ENCODE peak calls at places on chromosomes 5 and 9, in six cellular contexts. One of them, this sample, is unnamed.

GRCh38 chr5:163578652-163579051 is 73.2 kb downstream of the MAT2B start:
- DNase-seq in PC-9: no peak
- DNase-seq in CD8-positive, alpha-beta memory T cell: no peak
- DNase-seq in NT2/D1: no peak
- DNase-seq in skeletal muscle cell: no peak
- DNase-seq in brain microvascular endothelial cell: no peak
- DNase-seq in this sample: no peak

GRCh38 chr9:129176786-129177442 is 1.1 kb downstream of the IER5L start:
- DNase-seq in PC-9: peak
- DNase-seq in CD8-positive, alpha-beta memory T cell: no peak
- DNase-seq in NT2/D1: no peak
- DNase-seq in skeletal muscle cell: no peak
- DNase-seq in brain microvascular endothelial cell: peak
- DNase-seq in this sample: no peak

GRCh38 chr9:114185570-114185969 is 30.2 kb downstream of the COL27A1 start:
- DNase-seq in PC-9: no peak
- DNase-seq in CD8-positive, alpha-beta memory T cell: no peak
- DNase-seq in NT2/D1: no peak
- DNase-seq in skeletal muscle cell: no peak
- DNase-seq in brain microvascular endothelial cell: no peak
- DNase-seq in this sample: no peak

GRCh38 chr5:180170810-180171567 is 38.0 kb downstream of the RASGEF1C start:
- DNase-seq in PC-9: no peak
- DNase-seq in CD8-positive, alpha-beta memory T cell: no peak
- DNase-seq in NT2/D1: no peak
- DNase-seq in skeletal muscle cell: no peak
- DNase-seq in brain microvascular endothelial cell: no peak
- DNase-seq in this sample: no peak

GRCh38 chr5:16980983-16981382 is 44.9 kb upstream of the MYO10 start:
- DNase-seq in PC-9: no peak
- DNase-seq in CD8-positive, alpha-beta memory T cell: no peak
- DNase-seq in NT2/D1: no peak
- DNase-seq in skeletal muscle cell: no peak
- DNase-seq in brain microvascular endothelial cell: no peak
- DNase-seq in this sample: no peak

GRCh38 chr9:115601456-115601855 is 483.5 kb upstream of the TNC start:
- DNase-seq in PC-9: no peak
- DNase-seq in CD8-positive, alpha-beta memory T cell: no peak
- DNase-seq in NT2/D1: no peak
- DNase-seq in skeletal muscle cell: no peak
- DNase-seq in brain microvascular endothelial cell: no peak
- DNase-seq in this sample: no peak

GRCh38 chr9:133821606-133822438 is 83.7 kb upstream of the SARDH start:
- DNase-seq in PC-9: no peak
- DNase-seq in CD8-positive, alpha-beta memory T cell: no peak
- DNase-seq in NT2/D1: no peak
- DNase-seq in skeletal muscle cell: no peak
- DNase-seq in brain microvascular endothelial cell: no peak
- DNase-seq in this sample: no peak

GRCh38 chr9:123322771-123323481 is 33.1 kb upstream of the CRB2 start:
- DNase-seq in PC-9: no peak
- DNase-seq in CD8-positive, alpha-beta memory T cell: peak
- DNase-seq in NT2/D1: no peak
- DNase-seq in skeletal muscle cell: no peak
- DNase-seq in brain microvascular endothelial cell: no peak
- DNase-seq in this sample: no peak

GRCh38 chr5:42555797-42556196 is 132.6 kb downstream of the GHR start:
- DNase-seq in PC-9: no peak
- DNase-seq in CD8-positive, alpha-beta memory T cell: no peak
- DNase-seq in NT2/D1: no peak
- DNase-seq in skeletal muscle cell: no peak
- DNase-seq in brain microvascular endothelial cell: no peak
- DNase-seq in this sample: no peak

GRCh38 chr5:171431251-171431777 is 11.9 kb downstream of the FGF18 start:
- DNase-seq in PC-9: no peak
- DNase-seq in CD8-positive, alpha-beta memory T cell: no peak
- DNase-seq in NT2/D1: no peak
- DNase-seq in skeletal muscle cell: no peak
- DNase-seq in brain microvascular endothelial cell: no peak
- DNase-seq in this sample: no peak

GRCh38 chr9:121784706-121785426 is 133.4 kb downstream of the DAB2IP start:
- DNase-seq in PC-9: no peak
- DNase-seq in CD8-positive, alpha-beta memory T cell: no peak
- DNase-seq in NT2/D1: no peak
- DNase-seq in skeletal muscle cell: no peak
- DNase-seq in brain microvascular endothelial cell: no peak
- DNase-seq in this sample: no peak

GRCh38 chr9:89555016-89555415 is 49.8 kb upstream of the GADD45G start:
- DNase-seq in PC-9: no peak
- DNase-seq in CD8-positive, alpha-beta memory T cell: no peak
- DNase-seq in NT2/D1: no peak
- DNase-seq in skeletal muscle cell: no peak
- DNase-seq in brain microvascular endothelial cell: no peak
- DNase-seq in this sample: no peak

GRCh38 chr5:31657315-31657714 is 18.4 kb downstream of the PDZD2 start:
- DNase-seq in PC-9: no peak
- DNase-seq in CD8-positive, alpha-beta memory T cell: no peak
- DNase-seq in NT2/D1: no peak
- DNase-seq in skeletal muscle cell: no peak
- DNase-seq in brain microvascular endothelial cell: no peak
- DNase-seq in this sample: no peak

GRCh38 chr5:14685757-14686156 is 21.2 kb downstream of the OTULIN start:
- DNase-seq in PC-9: peak
- DNase-seq in CD8-positive, alpha-beta memory T cell: no peak
- DNase-seq in NT2/D1: no peak
- DNase-seq in skeletal muscle cell: no peak
- DNase-seq in brain microvascular endothelial cell: peak
- DNase-seq in this sample: peak

GRCh38 chr9:115847245-115847644 is 306.3 kb upstream of the PAPPA start:
- DNase-seq in PC-9: no peak
- DNase-seq in CD8-positive, alpha-beta memory T cell: no peak
- DNase-seq in NT2/D1: no peak
- DNase-seq in skeletal muscle cell: peak
- DNase-seq in brain microvascular endothelial cell: peak
- DNase-seq in this sample: no peak

GRCh38 chr5:135027699-135028615 is 6.1 kb downstream of the PITX1 start:
- DNase-seq in PC-9: no peak
- DNase-seq in CD8-positive, alpha-beta memory T cell: no peak
- DNase-seq in NT2/D1: no peak
- DNase-seq in skeletal muscle cell: no peak
- DNase-seq in brain microvascular endothelial cell: no peak
- DNase-seq in this sample: no peak

GRCh38 chr5:1390333-1390732 is 45.4 kb upstream of the CLPTM1L start:
- DNase-seq in PC-9: no peak
- DNase-seq in CD8-positive, alpha-beta memory T cell: peak
- DNase-seq in NT2/D1: no peak
- DNase-seq in skeletal muscle cell: no peak
- DNase-seq in brain microvascular endothelial cell: no peak
- DNase-seq in this sample: no peak

GRCh38 chr9:84851935-84852585 is 182.5 kb downstream of the NTRK2 start:
- DNase-seq in PC-9: peak
- DNase-seq in CD8-positive, alpha-beta memory T cell: no peak
- DNase-seq in NT2/D1: peak
- DNase-seq in skeletal muscle cell: peak
- DNase-seq in brain microvascular endothelial cell: peak
- DNase-seq in this sample: peak

GRCh38 chr5:94316916-94317838 is 301.2 kb downstream of the KIAA0825 start:
- DNase-seq in PC-9: no peak
- DNase-seq in CD8-positive, alpha-beta memory T cell: no peak
- DNase-seq in NT2/D1: no peak
- DNase-seq in skeletal muscle cell: peak
- DNase-seq in brain microvascular endothelial cell: no peak
- DNase-seq in this sample: no peak

GRCh38 chr5:25500635-25501034 is 855.9 kb upstream of the CDH10 start:
- DNase-seq in PC-9: no peak
- DNase-seq in CD8-positive, alpha-beta memory T cell: no peak
- DNase-seq in NT2/D1: peak
- DNase-seq in skeletal muscle cell: no peak
- DNase-seq in brain microvascular endothelial cell: no peak
- DNase-seq in this sample: no peak

GRCh38 chr9:14307989-14308750 is 5.8 kb downstream of the NFIB start:
- DNase-seq in PC-9: no peak
- DNase-seq in CD8-positive, alpha-beta memory T cell: no peak
- DNase-seq in NT2/D1: no peak
- DNase-seq in skeletal muscle cell: no peak
- DNase-seq in brain microvascular endothelial cell: no peak
- DNase-seq in this sample: no peak

GRCh38 chr9:14306672-14307646 is 7.0 kb downstream of the NFIB start:
- DNase-seq in PC-9: no peak
- DNase-seq in CD8-positive, alpha-beta memory T cell: no peak
- DNase-seq in NT2/D1: no peak
- DNase-seq in skeletal muscle cell: no peak
- DNase-seq in brain microvascular endothelial cell: no peak
- DNase-seq in this sample: no peak

GRCh38 chr9:14308751-14309140 is 5.2 kb downstream of the NFIB start:
- DNase-seq in PC-9: no peak
- DNase-seq in CD8-positive, alpha-beta memory T cell: no peak
- DNase-seq in NT2/D1: no peak
- DNase-seq in skeletal muscle cell: no peak
- DNase-seq in brain microvascular endothelial cell: no peak
- DNase-seq in this sample: no peak

GRCh38 chr9:14310247-14310646 is 3.7 kb downstream of the NFIB start:
- DNase-seq in PC-9: no peak
- DNase-seq in CD8-positive, alpha-beta memory T cell: no peak
- DNase-seq in NT2/D1: no peak
- DNase-seq in skeletal muscle cell: no peak
- DNase-seq in brain microvascular endothelial cell: no peak
- DNase-seq in this sample: no peak

GRCh38 chr9:14309403-14309802 is 4.5 kb downstream of the NFIB start:
- DNase-seq in PC-9: no peak
- DNase-seq in CD8-positive, alpha-beta memory T cell: no peak
- DNase-seq in NT2/D1: no peak
- DNase-seq in skeletal muscle cell: peak
- DNase-seq in brain microvascular endothelial cell: peak
- DNase-seq in this sample: no peak
- H3K4me3 ChIP-seq in PC-9: peak
- H3K4me3 ChIP-seq in CD8-positive, alpha-beta memory T cell: no peak
- H3K4me3 ChIP-seq in NT2/D1: no peak
- H3K4me3 ChIP-seq in skeletal muscle cell: peak
- H3K4me3 ChIP-seq in brain microvascular endothelial cell: no peak
- H3K4me3 ChIP-seq in this sample: no peak

DNA sequence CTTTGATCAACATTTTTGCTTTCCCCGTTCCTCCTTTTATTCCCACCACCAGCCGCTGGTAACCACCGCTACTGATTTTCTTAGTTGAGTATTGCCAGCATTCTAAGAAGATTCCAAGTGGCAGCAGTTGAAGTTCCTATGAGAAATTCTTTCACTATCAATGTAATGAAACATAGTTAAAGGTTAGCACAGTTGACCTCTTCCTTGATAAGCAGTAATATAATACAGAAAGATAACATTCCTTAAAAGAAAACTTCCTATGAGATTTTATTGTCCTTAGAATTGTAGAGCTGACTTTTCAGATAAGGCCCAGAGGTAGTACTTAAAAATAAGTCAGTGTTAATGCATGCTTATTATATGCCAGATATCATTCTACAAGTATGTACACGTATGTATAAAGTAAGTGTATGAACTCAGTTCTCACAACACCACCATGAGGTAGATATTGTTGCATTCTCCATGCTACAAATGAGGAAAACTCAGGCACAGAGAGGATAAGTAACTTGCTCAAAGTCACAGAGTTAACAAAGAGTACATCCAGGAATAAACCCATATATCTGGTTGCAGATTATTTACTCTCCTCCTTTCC is 15.3 kb downstream of the AP3S1 start:
- DNase-seq in PC-9: no peak
- DNase-seq in CD8-positive, alpha-beta memory T cell: no peak
- DNase-seq in NT2/D1: no peak
- DNase-seq in skeletal muscle cell: no peak
- DNase-seq in brain microvascular endothelial cell: no peak
- DNase-seq in this sample: peak
- H3K4me3 ChIP-seq in PC-9: no peak
- H3K4me3 ChIP-seq in CD8-positive, alpha-beta memory T cell: no peak
- H3K4me3 ChIP-seq in NT2/D1: no peak
- H3K4me3 ChIP-seq in skeletal muscle cell: no peak
- H3K4me3 ChIP-seq in brain microvascular endothelial cell: no peak
- H3K4me3 ChIP-seq in this sample: no peak

GRCh38 chr5:158968160-158968559 is 131.6 kb downstream of the EBF1 start:
- DNase-seq in PC-9: no peak
- DNase-seq in CD8-positive, alpha-beta memory T cell: no peak
- DNase-seq in NT2/D1: no peak
- DNase-seq in skeletal muscle cell: no peak
- DNase-seq in brain microvascular endothelial cell: no peak
- DNase-seq in this sample: no peak

GRCh38 chr5:158967566-158967965 is 132.2 kb downstream of the EBF1 start:
- DNase-seq in PC-9: no peak
- DNase-seq in CD8-positive, alpha-beta memory T cell: no peak
- DNase-seq in NT2/D1: no peak
- DNase-seq in skeletal muscle cell: peak
- DNase-seq in brain microvascular endothelial cell: no peak
- DNase-seq in this sample: no peak

GRCh38 chr5:158966691-158967090 is 133.0 kb downstream of the EBF1 start:
- DNase-seq in PC-9: no peak
- DNase-seq in CD8-positive, alpha-beta memory T cell: no peak
- DNase-seq in NT2/D1: no peak
- DNase-seq in skeletal muscle cell: no peak
- DNase-seq in brain microvascular endothelial cell: no peak
- DNase-seq in this sample: no peak

GRCh38 chr5:158975363-158975762 is 124.4 kb downstream of the EBF1 start:
- DNase-seq in PC-9: no peak
- DNase-seq in CD8-positive, alpha-beta memory T cell: no peak
- DNase-seq in NT2/D1: no peak
- DNase-seq in skeletal muscle cell: no peak
- DNase-seq in brain microvascular endothelial cell: no peak
- DNase-seq in this sample: no peak

GRCh38 chr5:158970569-158971014 is 129.1 kb downstream of the EBF1 start:
- DNase-seq in PC-9: no peak
- DNase-seq in CD8-positive, alpha-beta memory T cell: no peak
- DNase-seq in NT2/D1: no peak
- DNase-seq in skeletal muscle cell: no peak
- DNase-seq in brain microvascular endothelial cell: no peak
- DNase-seq in this sample: no peak
- H3K4me3 ChIP-seq in PC-9: no peak
- H3K4me3 ChIP-seq in CD8-positive, alpha-beta memory T cell: no peak
- H3K4me3 ChIP-seq in NT2/D1: no peak
- H3K4me3 ChIP-seq in skeletal muscle cell: no peak
- H3K4me3 ChIP-seq in brain microvascular endothelial cell: no peak
- H3K4me3 ChIP-seq in this sample: no peak

DNA sequence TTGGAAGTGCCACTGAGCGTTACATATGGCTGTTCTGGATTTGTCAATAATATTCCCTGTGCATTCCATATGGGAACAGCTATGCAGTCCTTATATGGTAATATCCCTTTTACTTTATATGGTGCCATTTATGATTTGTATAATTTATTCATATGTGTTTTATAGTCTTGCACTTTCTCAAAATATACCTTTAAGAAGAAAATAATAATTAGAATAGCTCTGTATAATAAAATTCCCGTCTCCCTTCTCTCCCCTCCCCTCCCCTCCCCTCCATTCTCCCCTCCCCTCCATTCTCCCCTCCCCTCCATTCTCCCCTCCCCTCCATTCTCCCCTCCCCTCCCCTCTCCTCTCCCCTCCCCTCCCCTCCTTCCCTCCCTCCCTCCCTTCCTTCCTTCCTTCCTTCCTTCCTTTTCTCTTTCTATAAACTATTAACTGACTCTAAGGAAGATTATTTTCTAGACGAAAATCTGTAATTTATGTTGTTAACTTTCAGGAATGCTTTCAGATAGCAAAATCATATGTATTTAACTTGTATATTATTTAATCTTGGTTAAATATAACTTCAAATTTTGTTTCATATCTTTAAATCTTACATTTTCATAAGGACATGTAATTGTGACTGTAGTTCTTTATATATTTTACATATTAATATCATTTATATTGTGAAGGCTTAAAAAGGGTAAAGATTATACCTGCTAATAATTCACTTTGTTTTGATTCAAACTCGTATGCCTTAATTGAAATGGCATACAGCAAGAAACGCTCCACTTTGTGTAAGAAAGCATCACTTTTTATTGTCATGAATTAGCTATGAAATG is 241.6 kb downstream of the CSNK1G3 start:
- DNase-seq in PC-9: no peak
- DNase-seq in CD8-positive, alpha-beta memory T cell: no peak
- DNase-seq in NT2/D1: no peak
- DNase-seq in skeletal muscle cell: no peak
- DNase-seq in brain microvascular endothelial cell: no peak
- DNase-seq in this sample: no peak
- H3K4me3 ChIP-seq in PC-9: no peak
- H3K4me3 ChIP-seq in CD8-positive, alpha-beta memory T cell: no peak
- H3K4me3 ChIP-seq in NT2/D1: no peak
- H3K4me3 ChIP-seq in skeletal muscle cell: no peak
- H3K4me3 ChIP-seq in brain microvascular endothelial cell: no peak
- H3K4me3 ChIP-seq in this sample: no peak